ENCODE peak calls at places on chromosomes 11 and 22, in eight cellular contexts. K is EL, A is C1 segment of cervical spinal cord, J is breast epithelium, S is posterior cingulate gyrus, N is ecto neural progenitor cell, P is ovary, M is ELR. I is an unnamed sample.

GRCh38 chr11:70544774-70545625 is 146.7 kb downstream of the CTTN start:
- DNase-seq in A (no peak), M (no peak), N (peak; percentile 82), P (no peak), S (peak; percentile 51), K (no peak), J (no peak), I (no peak)

GRCh38 chr22:20091690-20092476 is 11.8 kb downstream of the DGCR8 start:
- DNase-seq in M (no peak), P (no peak), A (no peak), N (no peak), J (no peak), K (no peak), S (no peak), I (no peak)

GRCh38 chr11:103586756-103587155 is 449.7 kb upstream of the DDI1 start:
- DNase-seq in M (no peak), K (no peak), P (no peak), A (no peak), N (no peak), J (no peak), S (no peak), I (no peak)

GRCh38 chr11:77207019-77207485 is 79.0 kb downstream of the MYO7A start:
- DNase-seq in K (no peak), P (peak; percentile 11), A (no peak), N (no peak), J (no peak), S (no peak), M (no peak), I (no peak)

GRCh38 chr11:116189378-116190170 is 583.2 kb downstream of the BUD13 start:
- DNase-seq in K (no peak), S (no peak), N (no peak), P (no peak), J (no peak), M (no peak), A (no peak), I (no peak)

GRCh38 chr11:69704508-69705245 is 855 bp upstream of the FGF19 start:
- DNase-seq in J (no peak), P (no peak), N (peak; percentile 90), A (no peak), M (peak; percentile 33), S (no peak), K (peak; percentile 18), I (no peak)

GRCh38 chr11:13364388-13364787 is 86.8 kb downstream of the BMAL1 start:
- DNase-seq in P (no peak), J (no peak), S (no peak), A (no peak), K (no peak), N (no peak), M (peak; percentile 42), I (no peak)

GRCh38 chr11:19646308-19646707 is 66.3 kb upstream of the NAV2 start:
- DNase-seq in A (no peak), K (no peak), S (no peak), J (no peak), N (no peak), P (no peak), M (no peak), I (no peak)

GRCh38 chr11:64367931-64368672 is 9.1 kb downstream of the RPS6KA4 start:
- DNase-seq in P (no peak), N (no peak), S (no peak), K (no peak), M (no peak), J (no peak), A (no peak), I (no peak)

I was measured in germinal center.